ENCODE peak calls at places on chromosomes 11 and 22, in six cellular contexts. C is K562, D is HCT116, Q is HepG2, B is SK-N-SH, L is GM12878. M is an unnamed sample.

GRCh38 chr22:26763633-26764295 is 106.4 kb downstream of the MIAT start:
- DNase-seq in C (no peak), D (no peak), Q (peak), B (no peak), L (no peak), M (peak)

GRCh38 chr22:24982301-24983056 is 30.0 kb downstream of the KIAA1671 start:
- DNase-seq in C (no peak), D (no peak), Q (no peak), B (no peak), L (no peak), M (no peak)

GRCh38 chr11:77959434-77959833 is 35.0 kb downstream of the INTS4 start:
- DNase-seq in C (no peak), D (no peak), Q (no peak), B (no peak), L (no peak), M (no peak)

GRCh38 chr11:92453055-92453454 is 228.4 kb downstream of the FAT3 start:
- DNase-seq in C (no peak), D (no peak), Q (no peak), B (no peak), L (no peak), M (no peak)

GRCh38 chr11:36672815-36673450 is 74.9 kb upstream of the RAG2 start:
- DNase-seq in C (peak), D (peak), Q (peak), B (peak), L (no peak), M (peak)

GRCh38 chr11:36091256-36091811 is 147.5 kb downstream of the LDLRAD3 start:
- DNase-seq in C (peak), D (no peak), Q (no peak), B (no peak), L (no peak), M (no peak)

GRCh38 chr11:117045956-117046355 is 52.3 kb downstream of the SIK3 start:
- DNase-seq in C (no peak), D (no peak), Q (peak), B (no peak), L (no peak), M (no peak)

GRCh38 chr11:76524919-76525318 is 80.1 kb downstream of the EMSY start:
- DNase-seq in C (no peak), D (peak), Q (peak), B (no peak), L (no peak), M (peak)

GRCh38 chr11:58055806-58056401 is 25.2 kb downstream of the OR6Q1 start:
- DNase-seq in C (no peak), D (no peak), Q (peak), B (no peak), L (no peak), M (no peak)

GRCh38 chr11:69209421-69209820 is 53.7 kb downstream of the SMIM38 start:
- DNase-seq in C (no peak), D (no peak), Q (no peak), B (no peak), L (no peak), M (no peak)

GRCh38 chr22:37269930-37270678 is 12.2 kb upstream of the CYTH4 start:
- DNase-seq in C (no peak), D (no peak), Q (no peak), B (no peak), L (no peak), M (no peak)

GRCh38 chr11:74672956-74673895 is 58.0 kb downstream of the CHRDL2 start:
- DNase-seq in C (peak), D (no peak), Q (no peak), B (peak), L (no peak), M (no peak)

GRCh38 chr11:29019960-29020683 is 911.9 kb downstream of the METTL15 start:
- DNase-seq in C (no peak), D (peak), Q (no peak), B (no peak), L (no peak), M (no peak)

GRCh38 chr11:74011360-74012071 is 2.6 kb upstream of the UCP3 start:
- DNase-seq in C (peak), D (no peak), Q (no peak), B (no peak), L (peak), M (no peak)

GRCh38 chr11:985435-985834 is 51.1 kb downstream of the MUC6 start:
- DNase-seq in C (no peak), D (no peak), Q (no peak), B (no peak), L (no peak), M (no peak)

GRCh38 chr11:67632982-67633755 is 3.4 kb upstream of the NUDT8 start:
- DNase-seq in C (no peak), D (no peak), Q (no peak), B (no peak), L (no peak), M (no peak)

GRCh38 chr11:105610796-105611361 is 1.0 kb downstream of the GRIA4 start:
- DNase-seq in C (no peak), D (no peak), Q (no peak), B (no peak), L (no peak), M (no peak)

GRCh38 chr11:105611837-105612480 is 2.1 kb downstream of the GRIA4 start:
- DNase-seq in C (no peak), D (no peak), Q (no peak), B (peak), L (no peak), M (no peak)

GRCh38 chr11:105611414-105611813 is 1.5 kb downstream of the GRIA4 start:
- DNase-seq in C (no peak), D (no peak), Q (no peak), B (peak), L (no peak), M (no peak)

GRCh38 chr11:105609341-105609781 is 512 bp upstream of the GRIA4 start:
- DNase-seq in C (no peak), D (peak), Q (peak), B (peak), L (no peak), M (peak)

GRCh38 chr11:105609832-105610781 is at the start of gene GRIA4:
- DNase-seq in C (no peak), D (no peak), Q (no peak), B (peak), L (no peak), M (no peak)
- TF ChIP-seq JUND in C (no peak), D (no peak), Q (no peak), B (no peak), L (no peak), M (no peak)

GRCh38 chr22:40426671-40427070 is 56.3 kb downstream of the SGSM3 start:
- DNase-seq in C (no peak), D (no peak), Q (no peak), B (no peak), L (no peak), M (no peak)
- TF ChIP-seq JUND in C (no peak), D (no peak), Q (no peak), B (no peak), L (no peak), M (no peak)

GRCh38 chr11:61120099-61120864 is 18.0 kb downstream of the CD5 start:
- DNase-seq in C (no peak), D (no peak), Q (no peak), B (no peak), L (no peak), M (no peak)
- TF ChIP-seq JUND in C (no peak), D (no peak), Q (no peak), B (no peak), L (no peak), M (no peak)

GRCh38 chr11:15471709-15472404 is 357.1 kb downstream of the INSC start:
- DNase-seq in C (no peak), D (no peak), Q (no peak), B (no peak), L (no peak), M (no peak)
- TF ChIP-seq JUND in C (no peak), D (no peak), Q (no peak), B (no peak), L (no peak), M (no peak)

GRCh38 chr11:20620988-20621387 is 21.6 kb downstream of the SLC6A5 start:
- DNase-seq in C (no peak), D (no peak), Q (no peak), B (no peak), L (no peak), M (no peak)

GRCh38 chr11:20617346-20617745 is 17.9 kb downstream of the SLC6A5 start:
- DNase-seq in C (no peak), D (no peak), Q (no peak), B (peak), L (no peak), M (no peak)

GRCh38 chr11:20618083-20618482 is 18.7 kb downstream of the SLC6A5 start:
- DNase-seq in C (no peak), D (no peak), Q (no peak), B (no peak), L (no peak), M (no peak)

GRCh38 chr11:20623258-20623657 is 23.9 kb downstream of the SLC6A5 start:
- DNase-seq in C (no peak), D (no peak), Q (no peak), B (no peak), L (no peak), M (no peak)

DNA sequence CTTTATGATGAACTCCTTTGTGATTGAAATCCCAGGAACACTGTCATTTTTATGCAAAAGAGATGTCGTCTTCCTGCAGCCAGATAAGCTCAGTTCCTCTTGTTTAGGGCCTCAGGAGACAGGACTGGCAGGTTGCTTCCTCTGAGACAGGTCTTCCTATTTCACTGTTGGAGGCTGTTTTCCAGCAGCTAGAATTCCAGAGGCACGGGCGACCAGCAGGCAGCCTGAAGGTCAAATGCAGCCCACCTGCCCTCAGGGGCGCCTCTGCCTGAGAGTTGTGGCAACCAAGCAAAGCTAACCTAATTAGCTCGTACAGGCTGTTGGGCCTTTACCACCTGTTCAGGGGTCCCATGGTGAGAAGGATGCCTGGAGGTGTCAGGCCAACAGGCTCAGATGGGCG is 22.3 kb downstream of the SLC6A5 start:
- DNase-seq in C (no peak), D (no peak), Q (no peak), B (no peak), L (no peak), M (no peak)
- TF ChIP-seq JUND in C (no peak), D (no peak), Q (no peak), B (no peak), L (no peak), M (no peak)